ENCODE peak calls at places on chromosomes 7 and 10, in eight cellular contexts. J is GM12878; U is WERI-Rb-1; Y is RWPE2; I is Peyer's patch; A is CD8-positive, alpha-beta T cell; Z is brain microvascular endothelial cell; D is fibroblast of lung. V is an unnamed sample.

GRCh38 chr7:30778246-30779025 is 7.2 kb downstream of the MINDY4 start:
- DNase-seq in J (no peak), U (no peak), Y (no peak), I (no peak), A (no peak), Z (no peak), D (peak; percentile 50), V (no peak)

GRCh38 chr7:29345590-29345989 is 151.0 kb downstream of the CHN2 start:
- DNase-seq in J (no peak), U (peak; percentile 62), Y (no peak), I (no peak), A (no peak), Z (peak; percentile 23), D (peak; percentile 13), V (no peak)

GRCh38 chr10:3077940-3078630 is 10.7 kb downstream of the PFKP start:
- DNase-seq in J (no peak), U (peak; percentile 31), Y (no peak), I (no peak), A (no peak), Z (no peak), D (no peak), V (no peak)

GRCh38 chr7:66110861-66111260 is 3.8 kb upstream of the CRCP start:
- DNase-seq in J (no peak), U (no peak), Y (peak; percentile 87), I (no peak), A (no peak), Z (peak; percentile 96), D (peak; percentile 98), V (no peak)

GRCh38 chr7:17086403-17086802 is 204.6 kb upstream of the AGR3 start:
- DNase-seq in J (no peak), U (no peak), Y (no peak), I (no peak), A (no peak), Z (no peak), D (no peak), V (no peak)

GRCh38 chr7:7228967-7229366 is 46.6 kb downstream of the C1GALT1 start:
- DNase-seq in J (no peak), U (no peak), Y (no peak), I (no peak), A (no peak), Z (no peak), D (no peak), V (no peak)

GRCh38 chr10:7408494-7409044 is 2.3 kb downstream of the SFMBT2 start:
- DNase-seq in J (no peak), U (no peak), Y (peak; percentile 52), I (peak; percentile 59), A (no peak), Z (no peak), D (peak; percentile 44), V (no peak)

GRCh38 chr7:43291789-43292188 is 179.3 kb downstream of the HECW1 start:
- DNase-seq in J (no peak), U (no peak), Y (no peak), I (no peak), A (no peak), Z (no peak), D (no peak), V (no peak)

GRCh38 chr7:157845203-157845810 is 508.5 kb downstream of the DNAJB6 start:
- DNase-seq in J (no peak), U (no peak), Y (no peak), I (no peak), A (no peak), Z (peak; percentile 4), D (peak; percentile 27), V (no peak)
- H3K4me3 ChIP-seq in J (no peak overlapping the region), U (no peak overlapping the region), Y (no peak overlapping the region), I (no peak overlapping the region), A (no peak overlapping the region), Z (no peak overlapping the region), D (no peak overlapping the region), V (no peak overlapping the region)

GRCh38 chr10:34222359-34222758 is 592.7 kb downstream of the PARD3 start:
- DNase-seq in J (no peak), U (no peak), Y (no peak), I (no peak), A (no peak), Z (no peak), D (no peak), V (no peak)
- TF ChIP-seq CTCF in J (no peak), U (no peak), Y (no peak), I (no peak), A (no peak), Z (no peak), D (no peak), V (no peak)

GRCh38 chr7:76056241-76056640 is 8.3 kb downstream of the MDH2 start:
- DNase-seq in J (no peak), U (no peak), Y (no peak), I (no peak), A (no peak), Z (no peak), D (no peak), V (no peak)

GRCh38 chr7:76054129-76055120 is 6.5 kb downstream of the MDH2 start:
- DNase-seq in J (no peak), U (no peak), Y (no peak), I (no peak), A (no peak), Z (peak; percentile 32), D (peak; percentile 29), V (no peak)

GRCh38 chr7:76057103-76057812 is 9.4 kb downstream of the MDH2 start:
- DNase-seq in J (no peak), U (no peak), Y (no peak), I (no peak), A (no peak), Z (no peak), D (no peak), V (no peak)

GRCh38 chr7:76060842-76061241 is 12.9 kb downstream of the MDH2 start:
- DNase-seq in J (no peak), U (no peak), Y (no peak), I (no peak), A (no peak), Z (no peak), D (no peak), V (no peak)

GRCh38 chr7:76057813-76058145 is 9.9 kb downstream of the MDH2 start:
- DNase-seq in J (no peak), U (no peak), Y (no peak), I (no peak), A (no peak), Z (no peak), D (no peak), V (no peak)
- H3K36me3 ChIP-seq in J (peaks cover 46% of the 10 kb centered on the region), U (peaks cover 79% of the 10 kb centered on the region), Y (peaks cover 83% of the 10 kb centered on the region), I (no peaks in the 10 kb centered on the region), A (peaks cover 37% of the 10 kb centered on the region), Z (peaks cover 51% of the 10 kb centered on the region), D (peaks cover 28% of the 10 kb centered on the region), V (peaks cover 44% of the 10 kb centered on the region)

GRCh38 chr10:96984512-96985225 is 152.6 kb downstream of the LCOR start:
- DNase-seq in J (no peak), U (no peak), Y (no peak), I (no peak), A (no peak), Z (no peak), D (no peak), V (no peak)
- H3K4me3 ChIP-seq in J (peak overlapping the region; percentile 38), U (no peak overlapping the region), Y (no peak overlapping the region), I (no peak overlapping the region), A (no peak overlapping the region), Z (no peak overlapping the region), D (no peak overlapping the region), V (no peak overlapping the region)

GRCh38 chr7:117154721-117155120 is 168.1 kb downstream of the WNT2 start:
- DNase-seq in J (no peak), U (no peak), Y (no peak), I (no peak), A (no peak), Z (no peak), D (no peak), V (no peak)

GRCh38 chr7:117155694-117156093 is 167.2 kb downstream of the WNT2 start:
- DNase-seq in J (no peak), U (no peak), Y (no peak), I (no peak), A (no peak), Z (no peak), D (no peak), V (no peak)

GRCh38 chr7:117158941-117159705 is 163.7 kb downstream of the WNT2 start:
- DNase-seq in J (no peak), U (no peak), Y (no peak), I (no peak), A (no peak), Z (no peak), D (peak; percentile 79), V (no peak)

GRCh38 chr7:117157871-117158209 is 165.0 kb downstream of the WNT2 start:
- DNase-seq in J (no peak), U (no peak), Y (no peak), I (no peak), A (no peak), Z (no peak), D (no peak), V (no peak)

GRCh38 chr7:117157121-117157870 is 165.6 kb downstream of the WNT2 start:
- DNase-seq in J (no peak), U (no peak), Y (no peak), I (no peak), A (no peak), Z (peak; percentile 88), D (peak; percentile 97), V (no peak)
- TF ChIP-seq CTCF in J (no peak), U (no peak), Y (peak; percentile 32), I (no peak), A (no peak), Z (peak; percentile 61), D (peak; percentile 33), V (no peak)

GRCh38 chr10:71812913-71813590 is 38.0 kb downstream of the PSAP start:
- DNase-seq in J (no peak), U (no peak), Y (no peak), I (no peak), A (no peak), Z (no peak), D (no peak), V (no peak)
- H3K36me3 ChIP-seq in J (peaks cover 19% of the 10 kb centered on the region), U (peaks cover 79% of the 10 kb centered on the region), Y (peaks cover 24% of the 10 kb centered on the region), I (no peaks in the 10 kb centered on the region), A (peaks cover 16% of the 10 kb centered on the region), Z (peaks cover 40% of the 10 kb centered on the region), D (peaks cover 8% of the 10 kb centered on the region), V (peaks cover 22% of the 10 kb centered on the region)

DNA sequence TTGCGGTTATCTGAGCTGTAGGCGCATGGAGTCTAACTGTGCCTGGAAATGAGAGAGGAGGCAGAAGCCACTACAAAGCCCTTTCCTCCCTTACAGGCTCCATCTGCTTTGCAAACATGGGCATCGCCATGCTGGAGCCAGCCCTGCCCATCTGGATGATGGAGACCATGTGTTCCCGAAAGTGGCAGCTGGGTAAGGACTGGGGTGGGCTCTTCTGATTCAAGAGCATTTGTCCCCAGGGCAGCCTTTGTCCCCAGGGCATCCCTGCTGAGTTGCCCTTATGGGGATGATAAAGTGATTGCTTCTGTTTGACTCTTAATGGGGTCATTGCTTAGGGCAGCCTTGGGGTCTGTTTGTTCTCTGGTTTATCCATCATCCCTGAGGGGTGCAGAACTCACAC is 16.8 kb downstream of the SLC18A2 start:
- DNase-seq in J (no peak), U (no peak), Y (no peak), I (no peak), A (no peak), Z (no peak), D (no peak), V (no peak)
- H3K4me3 ChIP-seq in J (no peak overlapping the region), U (no peak overlapping the region), Y (no peak overlapping the region), I (no peak overlapping the region), A (no peak overlapping the region), Z (no peak overlapping the region), D (no peak overlapping the region), V (no peak overlapping the region)

GRCh38 chr7:155509725-155510551 is 36.4 kb downstream of the CNPY1 start:
- DNase-seq in J (no peak), U (peak; percentile 73), Y (no peak), I (no peak), A (no peak), Z (no peak), D (no peak), V (no peak)
- TF ChIP-seq CTCF in J (no peak), U (peak; percentile 37), Y (no peak), I (no peak), A (no peak), Z (no peak), D (no peak), V (no peak)

GRCh38 chr10:94327649-94328048 is 35.1 kb downstream of the NOC3L start:
- DNase-seq in J (no peak), U (no peak), Y (no peak), I (no peak), A (no peak), Z (no peak), D (no peak), V (no peak)
- H3K36me3 ChIP-seq in J (no peaks in the 10 kb centered on the region), U (peaks cover 61% of the 10 kb centered on the region), Y (peaks cover 80% of the 10 kb centered on the region), I (no peaks in the 10 kb centered on the region), A (peaks cover 18% of the 10 kb centered on the region), Z (peaks cover 15% of the 10 kb centered on the region), D (peaks cover 2% of the 10 kb centered on the region), V (peaks cover under 1% of the 10 kb centered on the region)

V was measured in GM06990.